ENCODE peak calls at places on chromosomes 6 and 20, in ten cellular contexts. One of them, this sample, is unnamed.

GRCh38 chr6:155093430-155093829 is 98.3 kb downstream of the TIAM2 start:
- DNase-seq in heart right ventricle: no peak
- DNase-seq in AG10803: no peak
- DNase-seq in foreskin keratinocyte: no peak
- DNase-seq in astrocyte of the spinal cord: no peak
- DNase-seq in left lung: no peak
- DNase-seq in fibroblast of villous mesenchyme: no peak
- DNase-seq in A549: no peak
- DNase-seq in spleen: no peak
- DNase-seq in GM06990: no peak
- DNase-seq in this sample: no peak

GRCh38 chr20:3580412-3580811 is 82.8 kb downstream of the GFRA4 start:
- DNase-seq in heart right ventricle: no peak
- DNase-seq in AG10803: no peak
- DNase-seq in foreskin keratinocyte: no peak
- DNase-seq in astrocyte of the spinal cord: no peak
- DNase-seq in left lung: no peak
- DNase-seq in fibroblast of villous mesenchyme: no peak
- DNase-seq in A549: no peak
- DNase-seq in spleen: no peak
- DNase-seq in GM06990: no peak
- DNase-seq in this sample: no peak

GRCh38 chr6:3561745-3562144 is 104.9 kb upstream of the SLC22A23 start:
- DNase-seq in heart right ventricle: no peak
- DNase-seq in AG10803: no peak
- DNase-seq in foreskin keratinocyte: no peak
- DNase-seq in astrocyte of the spinal cord: peak; percentile 58
- DNase-seq in left lung: no peak
- DNase-seq in fibroblast of villous mesenchyme: peak; percentile 55
- DNase-seq in A549: peak; percentile 43
- DNase-seq in spleen: no peak
- DNase-seq in GM06990: no peak
- DNase-seq in this sample: no peak

GRCh38 chr20:23362392-23363256 is 642 bp downstream of the GZF1 start:
- DNase-seq in heart right ventricle: no peak
- DNase-seq in AG10803: peak; percentile 48
- DNase-seq in foreskin keratinocyte: no peak
- DNase-seq in astrocyte of the spinal cord: peak; percentile 13
- DNase-seq in left lung: no peak
- DNase-seq in fibroblast of villous mesenchyme: peak; percentile 44
- DNase-seq in A549: no peak
- DNase-seq in spleen: no peak
- DNase-seq in GM06990: no peak
- DNase-seq in this sample: no peak

GRCh38 chr6:36545767-36546663 is 1.3 kb downstream of the STK38 start:
- DNase-seq in heart right ventricle: no peak
- DNase-seq in AG10803: peak; percentile 17
- DNase-seq in foreskin keratinocyte: no peak
- DNase-seq in astrocyte of the spinal cord: peak; percentile 48
- DNase-seq in left lung: no peak
- DNase-seq in fibroblast of villous mesenchyme: peak; percentile 41
- DNase-seq in A549: no peak
- DNase-seq in spleen: no peak
- DNase-seq in GM06990: no peak
- DNase-seq in this sample: no peak

GRCh38 chr6:22928775-22929174 is 359.4 kb downstream of the HDGFL1 start:
- DNase-seq in heart right ventricle: no peak
- DNase-seq in AG10803: no peak
- DNase-seq in foreskin keratinocyte: no peak
- DNase-seq in astrocyte of the spinal cord: no peak
- DNase-seq in left lung: no peak
- DNase-seq in fibroblast of villous mesenchyme: no peak
- DNase-seq in A549: no peak
- DNase-seq in spleen: no peak
- DNase-seq in GM06990: no peak
- DNase-seq in this sample: no peak

GRCh38 chr20:21505161-21505809 is 8.6 kb downstream of the NKX2-2 start:
- DNase-seq in heart right ventricle: peak; percentile 66
- DNase-seq in AG10803: peak; percentile 31
- DNase-seq in foreskin keratinocyte: no peak
- DNase-seq in astrocyte of the spinal cord: no peak
- DNase-seq in left lung: peak; percentile 95
- DNase-seq in fibroblast of villous mesenchyme: peak; percentile 45
- DNase-seq in A549: peak; percentile 70
- DNase-seq in spleen: peak; percentile 91
- DNase-seq in GM06990: peak; percentile 77
- DNase-seq in this sample: peak; percentile 84

GRCh38 chr6:149854532-149854931 is 9.6 kb downstream of the LRP11 start:
- DNase-seq in heart right ventricle: no peak
- DNase-seq in AG10803: peak; percentile 17
- DNase-seq in foreskin keratinocyte: peak; percentile 63
- DNase-seq in astrocyte of the spinal cord: peak; percentile 23
- DNase-seq in left lung: no peak
- DNase-seq in fibroblast of villous mesenchyme: no peak
- DNase-seq in A549: peak; percentile 60
- DNase-seq in spleen: no peak
- DNase-seq in GM06990: no peak
- DNase-seq in this sample: no peak

DNA sequence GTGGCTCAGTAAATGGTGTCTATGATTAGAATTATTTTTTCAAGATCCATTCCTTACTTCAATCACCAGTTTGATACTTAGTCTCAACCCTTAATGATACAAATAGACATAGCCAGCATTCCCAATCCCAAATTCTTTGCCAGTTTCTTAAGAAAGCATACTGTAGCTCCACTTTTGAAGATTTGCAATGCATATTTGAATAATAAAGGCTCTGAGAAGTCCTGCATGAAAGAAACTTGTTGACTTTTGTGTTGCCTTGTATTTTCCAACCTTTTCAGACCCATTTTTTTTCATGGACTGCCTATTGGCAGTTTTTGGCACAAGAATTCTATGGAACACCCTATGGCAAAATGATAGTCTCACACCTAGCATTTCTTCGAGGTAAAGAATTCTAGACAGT is 215.6 kb upstream of the CHD6 start:
- DNase-seq in heart right ventricle: no peak
- DNase-seq in AG10803: no peak
- DNase-seq in foreskin keratinocyte: no peak
- DNase-seq in astrocyte of the spinal cord: no peak
- DNase-seq in left lung: no peak
- DNase-seq in fibroblast of villous mesenchyme: no peak
- DNase-seq in A549: no peak
- DNase-seq in spleen: no peak
- DNase-seq in GM06990: no peak
- DNase-seq in this sample: no peak
- TF ChIP-seq CTCF in heart right ventricle: no peak
- TF ChIP-seq CTCF in AG10803: no peak
- TF ChIP-seq CTCF in foreskin keratinocyte: no peak
- TF ChIP-seq CTCF in astrocyte of the spinal cord: no peak
- TF ChIP-seq CTCF in left lung: no peak
- TF ChIP-seq CTCF in fibroblast of villous mesenchyme: no peak
- TF ChIP-seq CTCF in A549: no peak
- TF ChIP-seq CTCF in spleen: no peak
- TF ChIP-seq CTCF in GM06990: no peak
- TF ChIP-seq CTCF in this sample: no peak

GRCh38 chr6:170238741-170239565 is 51.9 kb downstream of the DLL1 start:
- DNase-seq in heart right ventricle: no peak
- DNase-seq in AG10803: no peak
- DNase-seq in foreskin keratinocyte: no peak
- DNase-seq in astrocyte of the spinal cord: no peak
- DNase-seq in left lung: peak; percentile 39
- DNase-seq in fibroblast of villous mesenchyme: no peak
- DNase-seq in A549: no peak
- DNase-seq in spleen: peak; percentile 68
- DNase-seq in GM06990: no peak
- DNase-seq in this sample: no peak
- TF ChIP-seq CTCF in heart right ventricle: no peak
- TF ChIP-seq CTCF in AG10803: no peak
- TF ChIP-seq CTCF in foreskin keratinocyte: no peak
- TF ChIP-seq CTCF in astrocyte of the spinal cord: no peak
- TF ChIP-seq CTCF in left lung: no peak
- TF ChIP-seq CTCF in fibroblast of villous mesenchyme: no peak
- TF ChIP-seq CTCF in A549: no peak
- TF ChIP-seq CTCF in spleen: no peak
- TF ChIP-seq CTCF in GM06990: no peak
- TF ChIP-seq CTCF in this sample: no peak

DNA sequence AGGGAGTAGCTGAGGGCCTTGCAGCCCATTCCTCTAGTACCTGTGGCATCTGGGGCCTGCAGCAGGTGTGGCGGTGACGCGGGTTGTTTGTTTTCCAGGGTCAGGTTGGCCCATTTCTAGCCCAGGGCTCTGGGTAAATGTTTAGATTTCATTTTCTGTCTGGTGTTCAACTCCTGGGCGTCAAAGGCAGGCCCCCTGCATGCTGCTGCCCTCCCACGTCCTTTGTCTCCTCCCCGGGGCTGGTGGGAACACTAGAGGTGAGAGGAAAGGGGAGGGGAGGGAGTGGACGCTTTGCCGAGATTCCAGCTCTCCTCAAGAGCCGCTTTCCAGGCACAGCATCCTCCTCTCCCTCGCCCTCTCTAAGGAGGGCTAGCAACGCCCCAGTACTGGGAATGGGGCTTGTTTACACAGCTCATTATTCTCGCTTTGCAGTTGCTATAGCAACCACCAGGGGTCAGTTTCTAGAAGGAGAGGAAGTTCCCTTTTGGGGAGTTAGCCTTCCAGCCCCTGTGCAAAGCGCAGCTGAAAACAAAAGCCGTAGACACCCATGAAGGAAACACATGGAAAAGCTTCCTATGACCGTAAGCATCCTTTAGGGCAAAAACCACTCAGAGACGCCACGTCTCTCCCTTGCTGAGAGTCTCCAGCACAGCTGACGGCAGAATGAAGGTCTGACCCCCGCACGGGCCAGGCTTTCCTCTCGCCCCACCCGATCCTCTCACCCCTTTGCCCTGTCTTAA is 170.6 kb downstream of the LY86 start:
- DNase-seq in heart right ventricle: no peak
- DNase-seq in AG10803: peak; percentile 48
- DNase-seq in foreskin keratinocyte: no peak
- DNase-seq in astrocyte of the spinal cord: peak; percentile 68
- DNase-seq in left lung: no peak
- DNase-seq in fibroblast of villous mesenchyme: peak; percentile 68
- DNase-seq in A549: peak; percentile 21
- DNase-seq in spleen: no peak
- DNase-seq in GM06990: no peak
- DNase-seq in this sample: no peak
- TF ChIP-seq CTCF in heart right ventricle: peak; percentile 38
- TF ChIP-seq CTCF in AG10803: peak; percentile 54
- TF ChIP-seq CTCF in foreskin keratinocyte: peak; percentile 65
- TF ChIP-seq CTCF in astrocyte of the spinal cord: peak; percentile 67
- TF ChIP-seq CTCF in left lung: peak; percentile 31
- TF ChIP-seq CTCF in fibroblast of villous mesenchyme: peak; percentile 72
- TF ChIP-seq CTCF in A549: peak; percentile 36
- TF ChIP-seq CTCF in spleen: peak; percentile 80
- TF ChIP-seq CTCF in GM06990: peak; percentile 60
- TF ChIP-seq CTCF in this sample: peak; percentile 39

GRCh38 chr6:24274441-24275083 is 83.3 kb downstream of the DCDC2 start:
- DNase-seq in heart right ventricle: no peak
- DNase-seq in AG10803: peak; percentile 17
- DNase-seq in foreskin keratinocyte: no peak
- DNase-seq in astrocyte of the spinal cord: peak; percentile 1
- DNase-seq in left lung: no peak
- DNase-seq in fibroblast of villous mesenchyme: peak; percentile 24
- DNase-seq in A549: peak; percentile 7
- DNase-seq in spleen: no peak
- DNase-seq in GM06990: no peak
- DNase-seq in this sample: no peak
- TF ChIP-seq CTCF in heart right ventricle: no peak
- TF ChIP-seq CTCF in AG10803: peak; percentile 72
- TF ChIP-seq CTCF in foreskin keratinocyte: peak; percentile 63
- TF ChIP-seq CTCF in astrocyte of the spinal cord: peak; percentile 61
- TF ChIP-seq CTCF in left lung: peak; percentile 48
- TF ChIP-seq CTCF in fibroblast of villous mesenchyme: peak; percentile 59
- TF ChIP-seq CTCF in A549: peak; percentile 52
- TF ChIP-seq CTCF in spleen: peak; percentile 57
- TF ChIP-seq CTCF in GM06990: peak; percentile 55
- TF ChIP-seq CTCF in this sample: peak; percentile 58

DNA sequence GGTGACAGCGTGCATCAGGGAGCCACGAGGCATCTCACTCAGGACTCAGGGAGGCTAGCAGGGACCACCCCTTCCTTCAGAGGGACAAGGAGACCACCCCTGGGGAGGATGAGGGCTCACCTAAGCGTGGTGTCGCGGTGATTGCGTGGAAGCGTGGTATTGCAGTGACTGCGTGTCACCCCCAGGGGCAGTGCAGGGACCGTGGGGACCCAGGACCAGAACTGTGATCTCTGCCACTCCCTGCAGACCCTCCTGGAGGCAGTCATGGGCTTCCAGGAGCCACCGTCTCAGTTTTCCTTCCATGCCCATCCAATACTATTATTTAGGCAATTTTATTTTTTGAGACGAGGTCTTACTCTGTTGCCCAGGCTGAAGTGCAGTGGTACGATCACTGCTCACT is 147.1 kb downstream of the TAF4 start:
- DNase-seq in heart right ventricle: no peak
- DNase-seq in AG10803: no peak
- DNase-seq in foreskin keratinocyte: no peak
- DNase-seq in astrocyte of the spinal cord: no peak
- DNase-seq in left lung: peak; percentile 57
- DNase-seq in fibroblast of villous mesenchyme: no peak
- DNase-seq in A549: no peak
- DNase-seq in spleen: no peak
- DNase-seq in GM06990: no peak
- DNase-seq in this sample: no peak
- TF ChIP-seq CTCF in heart right ventricle: no peak
- TF ChIP-seq CTCF in AG10803: no peak
- TF ChIP-seq CTCF in foreskin keratinocyte: no peak
- TF ChIP-seq CTCF in astrocyte of the spinal cord: no peak
- TF ChIP-seq CTCF in left lung: no peak
- TF ChIP-seq CTCF in fibroblast of villous mesenchyme: no peak
- TF ChIP-seq CTCF in A549: no peak
- TF ChIP-seq CTCF in spleen: no peak
- TF ChIP-seq CTCF in GM06990: no peak
- TF ChIP-seq CTCF in this sample: no peak

DNA sequence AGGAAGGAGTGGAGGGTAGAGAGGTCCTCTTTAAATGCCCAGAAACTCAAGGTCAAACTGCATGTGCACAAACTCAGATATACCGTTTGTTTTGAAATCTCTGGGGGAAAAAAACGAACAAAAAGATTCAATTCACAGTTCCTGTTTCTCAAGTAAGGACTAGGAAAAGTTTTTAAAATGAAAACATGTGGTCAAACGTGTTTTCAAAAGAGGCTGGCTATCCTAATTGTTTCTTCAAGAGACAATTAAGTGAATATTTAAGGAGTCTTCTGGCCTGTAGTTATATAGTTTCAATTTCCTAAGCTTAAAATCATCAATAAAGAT is 3.1 kb downstream of the RSPO3 start:
- DNase-seq in heart right ventricle: no peak
- DNase-seq in AG10803: no peak
- DNase-seq in foreskin keratinocyte: no peak
- DNase-seq in astrocyte of the spinal cord: no peak
- DNase-seq in left lung: no peak
- DNase-seq in fibroblast of villous mesenchyme: no peak
- DNase-seq in A549: no peak
- DNase-seq in spleen: no peak
- DNase-seq in GM06990: no peak
- DNase-seq in this sample: no peak
- TF ChIP-seq CTCF in heart right ventricle: no peak
- TF ChIP-seq CTCF in AG10803: no peak
- TF ChIP-seq CTCF in foreskin keratinocyte: no peak
- TF ChIP-seq CTCF in astrocyte of the spinal cord: no peak
- TF ChIP-seq CTCF in left lung: no peak
- TF ChIP-seq CTCF in fibroblast of villous mesenchyme: no peak
- TF ChIP-seq CTCF in A549: no peak
- TF ChIP-seq CTCF in spleen: no peak
- TF ChIP-seq CTCF in GM06990: no peak
- TF ChIP-seq CTCF in this sample: no peak

GRCh38 chr6:157227202-157228166 is 95.8 kb downstream of the TMEM242 start:
- DNase-seq in heart right ventricle: no peak
- DNase-seq in AG10803: no peak
- DNase-seq in foreskin keratinocyte: no peak
- DNase-seq in astrocyte of the spinal cord: no peak
- DNase-seq in left lung: no peak
- DNase-seq in fibroblast of villous mesenchyme: no peak
- DNase-seq in A549: no peak
- DNase-seq in spleen: no peak
- DNase-seq in GM06990: no peak
- DNase-seq in this sample: no peak
- TF ChIP-seq CTCF in heart right ventricle: peak; percentile 8
- TF ChIP-seq CTCF in AG10803: peak; percentile 46
- TF ChIP-seq CTCF in foreskin keratinocyte: peak; percentile 56
- TF ChIP-seq CTCF in astrocyte of the spinal cord: peak; percentile 36
- TF ChIP-seq CTCF in left lung: no peak
- TF ChIP-seq CTCF in fibroblast of villous mesenchyme: peak; percentile 41
- TF ChIP-seq CTCF in A549: no peak
- TF ChIP-seq CTCF in spleen: peak; percentile 39
- TF ChIP-seq CTCF in GM06990: peak; percentile 24
- TF ChIP-seq CTCF in this sample: no peak

This sample was measured in dorsolateral prefrontal cortex.